ENCODE peak calls at places on chromosomes 6 and 20, in five cellular contexts. One of them, this sample, is unnamed.

GRCh38 chr6:169800668-169801395 is 49.4 kb downstream of the ERMARD start:
- DNase-seq in heart right ventricle: no peak
- DNase-seq in tibial artery: no peak
- DNase-seq in pancreas: peak; percentile 47
- DNase-seq in mammary epithelial cell: peak; percentile 65
- DNase-seq in this sample: peak; percentile 82

GRCh38 chr20:21640556-21640955 is 64.9 kb upstream of the PAX1 start:
- DNase-seq in pancreas: no peak
- DNase-seq in tibial artery: no peak
- DNase-seq in heart right ventricle: no peak
- DNase-seq in mammary epithelial cell: peak; percentile 21
- DNase-seq in this sample: no peak

GRCh38 chr6:30782425-30783014 is 38.2 kb upstream of the IER3 start:
- DNase-seq in pancreas: no peak
- DNase-seq in mammary epithelial cell: peak; percentile 79
- DNase-seq in tibial artery: no peak
- DNase-seq in heart right ventricle: no peak
- DNase-seq in this sample: peak; percentile 54

GRCh38 chr20:37193821-37194220 is 14.5 kb upstream of the MROH8 start:
- DNase-seq in pancreas: no peak
- DNase-seq in mammary epithelial cell: no peak
- DNase-seq in tibial artery: no peak
- DNase-seq in heart right ventricle: no peak
- DNase-seq in this sample: no peak

GRCh38 chr6:111552241-111552744 is 53.4 kb downstream of the TRAF3IP2 start:
- DNase-seq in mammary epithelial cell: peak; percentile 80
- DNase-seq in heart right ventricle: peak; percentile 84
- DNase-seq in pancreas: peak; percentile 80
- DNase-seq in tibial artery: peak; percentile 89
- DNase-seq in this sample: no peak

GRCh38 chr6:82750570-82750969 is 315.1 kb downstream of the UBE3D start:
- DNase-seq in mammary epithelial cell: no peak
- DNase-seq in heart right ventricle: no peak
- DNase-seq in tibial artery: no peak
- DNase-seq in pancreas: no peak
- DNase-seq in this sample: peak; percentile 67

GRCh38 chr20:10524034-10524476 is 89.0 kb downstream of the SLX4IP start:
- DNase-seq in pancreas: peak; percentile 32
- DNase-seq in heart right ventricle: peak; percentile 58
- DNase-seq in mammary epithelial cell: no peak
- DNase-seq in tibial artery: peak; percentile 86
- DNase-seq in this sample: no peak

GRCh38 chr6:20840675-20841074 is 306.4 kb downstream of the CDKAL1 start:
- DNase-seq in mammary epithelial cell: peak; percentile 72
- DNase-seq in tibial artery: no peak
- DNase-seq in heart right ventricle: no peak
- DNase-seq in pancreas: no peak
- DNase-seq in this sample: no peak

GRCh38 chr20:52552181-52552872 is 360.7 kb upstream of the ZFP64 start:
- DNase-seq in mammary epithelial cell: peak; percentile 21
- DNase-seq in heart right ventricle: no peak
- DNase-seq in pancreas: no peak
- DNase-seq in tibial artery: no peak
- DNase-seq in this sample: peak; percentile 54

GRCh38 chr6:32290886-32291450 is 67.1 kb upstream of the NOTCH4 start:
- DNase-seq in pancreas: no peak
- DNase-seq in tibial artery: no peak
- DNase-seq in mammary epithelial cell: no peak
- DNase-seq in heart right ventricle: no peak
- DNase-seq in this sample: no peak

GRCh38 chr6:149855040-149855654 is 9.0 kb downstream of the LRP11 start:
- DNase-seq in pancreas: no peak
- DNase-seq in mammary epithelial cell: peak; percentile 93
- DNase-seq in heart right ventricle: no peak
- DNase-seq in tibial artery: no peak
- DNase-seq in this sample: peak; percentile 80

GRCh38 chr6:44951253-44951656 is 376.9 kb upstream of the RUNX2 start:
- DNase-seq in mammary epithelial cell: no peak
- DNase-seq in pancreas: no peak
- DNase-seq in tibial artery: no peak
- DNase-seq in heart right ventricle: no peak
- DNase-seq in this sample: no peak

GRCh38 chr20:31237763-31238162 is 19.7 kb upstream of the DEFB115 start:
- DNase-seq in mammary epithelial cell: no peak
- DNase-seq in heart right ventricle: no peak
- DNase-seq in tibial artery: no peak
- DNase-seq in pancreas: no peak
- DNase-seq in this sample: no peak

GRCh38 chr20:31239139-31239538 is 18.3 kb upstream of the DEFB115 start:
- DNase-seq in tibial artery: no peak
- DNase-seq in pancreas: no peak
- DNase-seq in heart right ventricle: no peak
- DNase-seq in mammary epithelial cell: no peak
- DNase-seq in this sample: no peak

GRCh38 chr20:31236953-31237352 is 20.5 kb upstream of the DEFB115 start:
- DNase-seq in mammary epithelial cell: no peak
- DNase-seq in pancreas: no peak
- DNase-seq in heart right ventricle: no peak
- DNase-seq in tibial artery: no peak
- DNase-seq in this sample: no peak
- H3K9me3 ChIP-seq in mammary epithelial cell: peaks cover 87% of the 10 kb centered on the region
- H3K9me3 ChIP-seq in pancreas: no peaks in the 10 kb centered on the region
- H3K9me3 ChIP-seq in heart right ventricle: peaks cover 41% of the 10 kb centered on the region
- H3K9me3 ChIP-seq in tibial artery: peaks cover 12% of the 10 kb centered on the region
- H3K9me3 ChIP-seq in this sample: peaks cover 21% of the 10 kb centered on the region

DNA sequence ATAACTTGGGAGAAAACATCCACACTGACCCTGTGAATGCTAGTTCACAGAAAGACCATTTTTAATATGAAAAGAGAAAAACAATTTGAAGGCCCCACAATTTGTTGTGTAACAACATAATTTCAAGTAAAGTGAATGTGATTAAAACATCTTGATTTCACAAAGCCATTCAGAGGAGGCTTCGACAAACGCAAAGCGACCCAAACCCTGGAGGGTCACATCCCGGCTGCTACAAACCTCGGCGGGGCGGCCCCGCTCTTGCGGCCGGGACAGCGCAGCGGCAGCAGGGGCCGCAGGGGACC is 14.0 kb downstream of the FOXC1 start:
- DNase-seq in tibial artery: no peak
- DNase-seq in mammary epithelial cell: no peak
- DNase-seq in heart right ventricle: no peak
- DNase-seq in pancreas: no peak
- DNase-seq in this sample: no peak
- H3K27me3 ChIP-seq in tibial artery: no peaks in the 10 kb centered on the region
- H3K27me3 ChIP-seq in mammary epithelial cell: no peaks in the 10 kb centered on the region
- H3K27me3 ChIP-seq in heart right ventricle: peaks cover 100% of the 10 kb centered on the region
- H3K27me3 ChIP-seq in pancreas: no peaks in the 10 kb centered on the region
- H3K27me3 ChIP-seq in this sample: no peaks in the 10 kb centered on the region

GRCh38 chr6:46953921-46954320 is 32.2 kb upstream of the ADGRF5 start:
- DNase-seq in mammary epithelial cell: no peak
- DNase-seq in tibial artery: no peak
- DNase-seq in heart right ventricle: no peak
- DNase-seq in pancreas: no peak
- DNase-seq in this sample: no peak
- H3K4me3 ChIP-seq in mammary epithelial cell: no peak overlapping the region
- H3K4me3 ChIP-seq in tibial artery: no peak overlapping the region
- H3K4me3 ChIP-seq in heart right ventricle: peak overlapping the region; percentile 17
- H3K4me3 ChIP-seq in pancreas: no peak overlapping the region
- H3K4me3 ChIP-seq in this sample: no peak overlapping the region

GRCh38 chr20:164618-165017 is 7.4 kb downstream of the DEFB127 start:
- DNase-seq in pancreas: no peak
- DNase-seq in mammary epithelial cell: no peak
- DNase-seq in heart right ventricle: no peak
- DNase-seq in tibial artery: no peak
- DNase-seq in this sample: no peak

GRCh38 chr20:168876-169275 is 11.6 kb downstream of the DEFB127 start:
- DNase-seq in heart right ventricle: no peak
- DNase-seq in pancreas: no peak
- DNase-seq in mammary epithelial cell: no peak
- DNase-seq in tibial artery: no peak
- DNase-seq in this sample: no peak
- H3K9me3 ChIP-seq in heart right ventricle: no peaks in the 10 kb centered on the region
- H3K9me3 ChIP-seq in pancreas: no peaks in the 10 kb centered on the region
- H3K9me3 ChIP-seq in mammary epithelial cell: no peaks in the 10 kb centered on the region
- H3K9me3 ChIP-seq in tibial artery: no peaks in the 10 kb centered on the region
- H3K9me3 ChIP-seq in this sample: no peaks in the 10 kb centered on the region

DNA sequence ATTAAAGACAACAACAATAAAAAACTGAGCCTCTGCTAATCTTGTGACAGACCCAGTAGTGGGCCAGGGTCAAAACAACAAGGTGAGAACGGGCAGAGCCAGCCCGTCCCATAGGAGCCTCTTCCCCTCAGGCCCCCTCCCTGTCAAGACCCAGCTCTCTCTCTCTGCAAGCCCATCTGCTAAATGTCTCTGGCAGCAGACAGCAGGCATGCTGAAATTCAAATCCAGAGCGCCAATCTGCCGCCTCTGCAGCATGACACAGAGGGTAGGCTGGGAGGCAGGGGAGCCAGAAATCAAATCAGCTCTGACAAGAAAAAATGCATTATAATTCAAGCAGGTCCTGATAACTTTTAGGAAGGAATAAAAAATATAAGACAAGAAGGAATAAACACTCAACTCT is 26.3 kb downstream of the METTL24 start:
- DNase-seq in mammary epithelial cell: no peak
- DNase-seq in tibial artery: no peak
- DNase-seq in pancreas: no peak
- DNase-seq in heart right ventricle: peak; percentile 30
- DNase-seq in this sample: no peak
- H3K27me3 ChIP-seq in mammary epithelial cell: no peaks in the 10 kb centered on the region
- H3K27me3 ChIP-seq in tibial artery: no peaks in the 10 kb centered on the region
- H3K27me3 ChIP-seq in pancreas: no peaks in the 10 kb centered on the region
- H3K27me3 ChIP-seq in heart right ventricle: peaks cover 6% of the 10 kb centered on the region
- H3K27me3 ChIP-seq in this sample: no peaks in the 10 kb centered on the region

GRCh38 chr6:154994881-154995240 is 254 bp upstream of the TIAM2 start:
- DNase-seq in heart right ventricle: no peak
- DNase-seq in mammary epithelial cell: no peak
- DNase-seq in pancreas: no peak
- DNase-seq in tibial artery: no peak
- DNase-seq in this sample: no peak
- H3K4me3 ChIP-seq in heart right ventricle: peak overlapping the region; percentile 54
- H3K4me3 ChIP-seq in mammary epithelial cell: peak overlapping the region; percentile 3
- H3K4me3 ChIP-seq in pancreas: peak overlapping the region; percentile 36
- H3K4me3 ChIP-seq in tibial artery: peak overlapping the region; percentile 60
- H3K4me3 ChIP-seq in this sample: no peak overlapping the region

DNA sequence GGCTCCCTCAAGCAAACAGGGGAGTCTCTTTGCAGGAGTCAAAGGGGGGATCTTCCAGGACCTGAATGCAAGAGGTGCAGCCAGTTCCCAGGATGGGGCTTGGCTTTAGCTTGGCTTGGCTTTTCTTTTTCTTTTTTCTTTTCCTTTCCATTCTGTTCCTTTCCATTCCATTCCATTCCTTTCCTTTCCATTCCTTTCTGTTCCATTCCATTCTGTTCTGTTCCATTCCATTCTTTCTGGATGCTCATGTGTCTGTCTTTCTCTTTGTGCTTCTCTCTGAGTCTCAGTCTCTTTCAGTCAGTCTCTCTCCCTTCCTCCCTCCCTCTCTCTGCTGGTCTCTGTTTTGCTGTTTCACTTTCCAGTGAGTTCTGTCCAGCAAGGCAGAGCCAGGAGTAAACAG is 163.3 kb downstream of the PHACTR3 start:
- DNase-seq in pancreas: no peak
- DNase-seq in heart right ventricle: no peak
- DNase-seq in tibial artery: no peak
- DNase-seq in mammary epithelial cell: no peak
- DNase-seq in this sample: no peak
- H3K9me3 ChIP-seq in pancreas: no peaks in the 10 kb centered on the region
- H3K9me3 ChIP-seq in heart right ventricle: no peaks in the 10 kb centered on the region
- H3K9me3 ChIP-seq in tibial artery: no peaks in the 10 kb centered on the region
- H3K9me3 ChIP-seq in mammary epithelial cell: no peaks in the 10 kb centered on the region
- H3K9me3 ChIP-seq in this sample: no peaks in the 10 kb centered on the region